ENCODE peak calls at places on chromosomes 2 and 18, in nine cellular contexts. One of them, this sample, is unnamed.

GRCh38 chr2:60706021-60706420 is 50.0 kb upstream of the PAPOLG start:
- DNase-seq in psoas muscle: no peak
- DNase-seq in AG10803: peak; percentile 32
- DNase-seq in GM12865: no peak
- DNase-seq in mucosa of descending colon: no peak
- DNase-seq in kidney: no peak
- DNase-seq in endodermal cell: no peak
- DNase-seq in fibroblast of lung: no peak
- DNase-seq in cardiac muscle cell: no peak
- DNase-seq in this sample: no peak

GRCh38 chr18:42892181-42892580 is 223.3 kb downstream of the RIT2 start:
- DNase-seq in psoas muscle: no peak
- DNase-seq in AG10803: no peak
- DNase-seq in GM12865: no peak
- DNase-seq in mucosa of descending colon: no peak
- DNase-seq in kidney: no peak
- DNase-seq in endodermal cell: no peak
- DNase-seq in fibroblast of lung: no peak
- DNase-seq in cardiac muscle cell: no peak
- DNase-seq in this sample: no peak

GRCh38 chr2:20494246-20494645 is 47.4 kb downstream of the RHOB start:
- DNase-seq in psoas muscle: no peak
- DNase-seq in AG10803: peak; percentile 77
- DNase-seq in GM12865: no peak
- DNase-seq in mucosa of descending colon: no peak
- DNase-seq in kidney: no peak
- DNase-seq in endodermal cell: no peak
- DNase-seq in fibroblast of lung: peak; percentile 39
- DNase-seq in cardiac muscle cell: peak; percentile 34
- DNase-seq in this sample: no peak

GRCh38 chr18:80210312-80211083 is 36.8 kb downstream of the PARD6G start:
- DNase-seq in psoas muscle: no peak
- DNase-seq in AG10803: no peak
- DNase-seq in GM12865: peak; percentile 45
- DNase-seq in mucosa of descending colon: no peak
- DNase-seq in kidney: no peak
- DNase-seq in endodermal cell: no peak
- DNase-seq in fibroblast of lung: peak; percentile 22
- DNase-seq in cardiac muscle cell: no peak
- DNase-seq in this sample: no peak

GRCh38 chr2:78431241-78431640 is 594.3 kb upstream of the REG3G start:
- DNase-seq in psoas muscle: no peak
- DNase-seq in AG10803: no peak
- DNase-seq in GM12865: no peak
- DNase-seq in mucosa of descending colon: no peak
- DNase-seq in kidney: no peak
- DNase-seq in endodermal cell: no peak
- DNase-seq in fibroblast of lung: no peak
- DNase-seq in cardiac muscle cell: no peak
- DNase-seq in this sample: no peak

GRCh38 chr2:149490296-149490695 is 97.3 kb downstream of the MMADHC start:
- DNase-seq in psoas muscle: no peak
- DNase-seq in AG10803: peak; percentile 59
- DNase-seq in GM12865: no peak
- DNase-seq in mucosa of descending colon: no peak
- DNase-seq in kidney: no peak
- DNase-seq in endodermal cell: no peak
- DNase-seq in fibroblast of lung: peak; percentile 51
- DNase-seq in cardiac muscle cell: peak; percentile 54
- DNase-seq in this sample: no peak

GRCh38 chr2:86047575-86048382 is 57.9 kb downstream of the POLR1A start:
- DNase-seq in psoas muscle: no peak
- DNase-seq in AG10803: no peak
- DNase-seq in GM12865: no peak
- DNase-seq in mucosa of descending colon: no peak
- DNase-seq in kidney: no peak
- DNase-seq in endodermal cell: peak; percentile 30
- DNase-seq in fibroblast of lung: no peak
- DNase-seq in cardiac muscle cell: no peak
- DNase-seq in this sample: no peak

GRCh38 chr2:160283675-160284074 is 83.6 kb upstream of the ITGB6 start:
- DNase-seq in psoas muscle: no peak
- DNase-seq in AG10803: no peak
- DNase-seq in GM12865: no peak
- DNase-seq in mucosa of descending colon: no peak
- DNase-seq in kidney: no peak
- DNase-seq in endodermal cell: no peak
- DNase-seq in fibroblast of lung: no peak
- DNase-seq in cardiac muscle cell: no peak
- DNase-seq in this sample: no peak

GRCh38 chr18:55245200-55245599 is 285.9 kb upstream of the CCDC68 start:
- DNase-seq in psoas muscle: no peak
- DNase-seq in AG10803: peak; percentile 58
- DNase-seq in GM12865: no peak
- DNase-seq in mucosa of descending colon: no peak
- DNase-seq in kidney: no peak
- DNase-seq in endodermal cell: no peak
- DNase-seq in fibroblast of lung: no peak
- DNase-seq in cardiac muscle cell: no peak
- DNase-seq in this sample: no peak

GRCh38 chr2:237696471-237696870 is 69.1 kb downstream of the LRRFIP1 start:
- DNase-seq in psoas muscle: no peak
- DNase-seq in AG10803: no peak
- DNase-seq in GM12865: peak; percentile 78
- DNase-seq in mucosa of descending colon: no peak
- DNase-seq in kidney: peak; percentile 67
- DNase-seq in endodermal cell: no peak
- DNase-seq in fibroblast of lung: no peak
- DNase-seq in cardiac muscle cell: no peak
- DNase-seq in this sample: peak; percentile 48

GRCh38 chr2:119857742-119858141 is 98.0 kb downstream of the PTPN4 start:
- DNase-seq in psoas muscle: no peak
- DNase-seq in AG10803: no peak
- DNase-seq in GM12865: no peak
- DNase-seq in mucosa of descending colon: no peak
- DNase-seq in kidney: no peak
- DNase-seq in endodermal cell: no peak
- DNase-seq in fibroblast of lung: no peak
- DNase-seq in cardiac muscle cell: no peak
- DNase-seq in this sample: no peak

GRCh38 chr2:29011650-29012060 is 30.6 kb downstream of the TOGARAM2 start:
- DNase-seq in psoas muscle: peak; percentile 98
- DNase-seq in AG10803: no peak
- DNase-seq in GM12865: peak; percentile 13
- DNase-seq in mucosa of descending colon: peak; percentile 62
- DNase-seq in kidney: peak; percentile 86
- DNase-seq in endodermal cell: peak; percentile 64
- DNase-seq in fibroblast of lung: no peak
- DNase-seq in cardiac muscle cell: peak; percentile 50
- DNase-seq in this sample: no peak

GRCh38 chr2:240322231-240322955 is 113.1 kb upstream of the GPC1 start:
- DNase-seq in psoas muscle: peak; percentile 80
- DNase-seq in AG10803: peak; percentile 29
- DNase-seq in GM12865: no peak
- DNase-seq in mucosa of descending colon: no peak
- DNase-seq in kidney: peak; percentile 77
- DNase-seq in endodermal cell: peak; percentile 31
- DNase-seq in fibroblast of lung: peak; percentile 70
- DNase-seq in cardiac muscle cell: peak; percentile 80
- DNase-seq in this sample: no peak

GRCh38 chr2:169362346-169363026 is at the start of gene LRP2:
- DNase-seq in psoas muscle: peak; percentile 48
- DNase-seq in AG10803: no peak
- DNase-seq in GM12865: peak; percentile 3
- DNase-seq in mucosa of descending colon: peak; percentile 33
- DNase-seq in kidney: peak; percentile 74
- DNase-seq in endodermal cell: peak; percentile 77
- DNase-seq in fibroblast of lung: no peak
- DNase-seq in cardiac muscle cell: no peak
- DNase-seq in this sample: peak; percentile 23

GRCh38 chr2:157441072-157441454 is 2.8 kb downstream of the CYTIP start:
- DNase-seq in psoas muscle: no peak
- DNase-seq in AG10803: no peak
- DNase-seq in GM12865: peak; percentile 86
- DNase-seq in mucosa of descending colon: peak; percentile 52
- DNase-seq in kidney: no peak
- DNase-seq in endodermal cell: no peak
- DNase-seq in fibroblast of lung: peak; percentile 12
- DNase-seq in cardiac muscle cell: peak; percentile 80
- DNase-seq in this sample: peak; percentile 65

GRCh38 chr2:208373460-208374089 is 33.0 kb upstream of the PTH2R start:
- DNase-seq in psoas muscle: no peak
- DNase-seq in AG10803: peak; percentile 65
- DNase-seq in GM12865: peak; percentile 54
- DNase-seq in mucosa of descending colon: peak; percentile 47
- DNase-seq in kidney: no peak
- DNase-seq in endodermal cell: peak; percentile 80
- DNase-seq in fibroblast of lung: peak; percentile 68
- DNase-seq in cardiac muscle cell: peak; percentile 72
- DNase-seq in this sample: no peak

GRCh38 chr18:44819944-44820510 is 139.3 kb downstream of the SETBP1 start:
- DNase-seq in psoas muscle: peak; percentile 95
- DNase-seq in AG10803: no peak
- DNase-seq in GM12865: no peak
- DNase-seq in mucosa of descending colon: no peak
- DNase-seq in kidney: peak; percentile 80
- DNase-seq in endodermal cell: peak; percentile 65
- DNase-seq in fibroblast of lung: no peak
- DNase-seq in cardiac muscle cell: no peak
- DNase-seq in this sample: no peak

GRCh38 chr2:158953926-158954763 is 14.3 kb upstream of the TANC1 start:
- DNase-seq in psoas muscle: peak; percentile 74
- DNase-seq in AG10803: peak; percentile 82
- DNase-seq in GM12865: peak; percentile 42
- DNase-seq in mucosa of descending colon: peak; percentile 89
- DNase-seq in kidney: peak; percentile 88
- DNase-seq in endodermal cell: no peak
- DNase-seq in fibroblast of lung: peak; percentile 94
- DNase-seq in cardiac muscle cell: peak; percentile 97
- DNase-seq in this sample: peak; percentile 4

GRCh38 chr2:113283704-113284284 is 5.1 kb upstream of the PAX8 start:
- DNase-seq in psoas muscle: no peak
- DNase-seq in AG10803: peak; percentile 94
- DNase-seq in GM12865: no peak
- DNase-seq in mucosa of descending colon: peak; percentile 39
- DNase-seq in kidney: peak; percentile 95
- DNase-seq in endodermal cell: no peak
- DNase-seq in fibroblast of lung: peak; percentile 84
- DNase-seq in cardiac muscle cell: peak; percentile 81
- DNase-seq in this sample: no peak

GRCh38 chr18:42196651-42197050 is 241.6 kb downstream of the PIK3C3 start:
- DNase-seq in psoas muscle: no peak
- DNase-seq in AG10803: peak; percentile 71
- DNase-seq in GM12865: no peak
- DNase-seq in mucosa of descending colon: no peak
- DNase-seq in kidney: no peak
- DNase-seq in endodermal cell: no peak
- DNase-seq in fibroblast of lung: no peak
- DNase-seq in cardiac muscle cell: peak; percentile 15
- DNase-seq in this sample: no peak

GRCh38 chr2:160375802-160376469 is 117.7 kb downstream of the RBMS1 start:
- DNase-seq in psoas muscle: no peak
- DNase-seq in AG10803: peak; percentile 58
- DNase-seq in GM12865: no peak
- DNase-seq in mucosa of descending colon: no peak
- DNase-seq in kidney: no peak
- DNase-seq in endodermal cell: no peak
- DNase-seq in fibroblast of lung: peak; percentile 95
- DNase-seq in cardiac muscle cell: peak; percentile 82
- DNase-seq in this sample: no peak

GRCh38 chr2:109209412-109209811 is 80.4 kb downstream of the SH3RF3 start:
- DNase-seq in psoas muscle: no peak
- DNase-seq in AG10803: peak; percentile 79
- DNase-seq in GM12865: no peak
- DNase-seq in mucosa of descending colon: no peak
- DNase-seq in kidney: no peak
- DNase-seq in endodermal cell: no peak
- DNase-seq in fibroblast of lung: peak; percentile 67
- DNase-seq in cardiac muscle cell: peak; percentile 78
- DNase-seq in this sample: no peak

DNA sequence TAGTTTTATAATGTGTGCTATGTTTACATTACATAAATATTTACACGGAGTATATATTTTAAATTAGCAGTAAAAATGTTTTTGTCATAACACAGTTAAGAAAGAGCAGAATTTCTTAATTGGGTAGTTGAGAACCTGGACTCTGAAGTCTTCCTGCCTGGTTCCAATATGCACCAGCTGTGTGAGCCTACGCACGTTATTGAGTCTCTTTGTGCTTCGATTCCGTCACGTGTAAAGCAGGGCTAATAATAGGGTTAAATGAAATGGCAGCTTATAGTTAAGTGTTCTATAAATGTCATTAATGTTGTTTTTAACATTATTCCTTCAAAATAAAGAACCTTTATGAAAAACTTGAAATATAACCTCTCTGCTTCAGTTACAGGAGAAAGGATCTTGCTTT is 1.2 kb upstream of the CCDC88A start:
- DNase-seq in psoas muscle: no peak
- DNase-seq in AG10803: no peak
- DNase-seq in GM12865: no peak
- DNase-seq in mucosa of descending colon: no peak
- DNase-seq in kidney: no peak
- DNase-seq in endodermal cell: no peak
- DNase-seq in fibroblast of lung: no peak
- DNase-seq in cardiac muscle cell: no peak
- DNase-seq in this sample: no peak
- H3K4me3 ChIP-seq in psoas muscle: peak overlapping the region; percentile 89
- H3K4me3 ChIP-seq in AG10803: peak overlapping the region; percentile 74
- H3K4me3 ChIP-seq in GM12865: peak overlapping the region; percentile 69
- H3K4me3 ChIP-seq in mucosa of descending colon: no peak overlapping the region
- H3K4me3 ChIP-seq in kidney: no peak overlapping the region
- H3K4me3 ChIP-seq in endodermal cell: no peak overlapping the region
- H3K4me3 ChIP-seq in fibroblast of lung: no peak overlapping the region
- H3K4me3 ChIP-seq in cardiac muscle cell: no peak overlapping the region
- H3K4me3 ChIP-seq in this sample: peak overlapping the region; percentile 98

GRCh38 chr18:47870605-47871004 is 59.9 kb downstream of the SMAD2 start:
- DNase-seq in psoas muscle: no peak
- DNase-seq in AG10803: no peak
- DNase-seq in GM12865: no peak
- DNase-seq in mucosa of descending colon: no peak
- DNase-seq in kidney: no peak
- DNase-seq in endodermal cell: no peak
- DNase-seq in fibroblast of lung: no peak
- DNase-seq in cardiac muscle cell: no peak
- DNase-seq in this sample: no peak
- TF ChIP-seq CTCF in psoas muscle: no peak
- TF ChIP-seq CTCF in AG10803: no peak
- TF ChIP-seq CTCF in GM12865: no peak
- TF ChIP-seq CTCF in mucosa of descending colon: no peak
- TF ChIP-seq CTCF in kidney: no peak
- TF ChIP-seq CTCF in endodermal cell: no peak
- TF ChIP-seq CTCF in fibroblast of lung: no peak
- TF ChIP-seq CTCF in cardiac muscle cell: no peak
- TF ChIP-seq CTCF in this sample: no peak

GRCh38 chr2:7430869-7431641 is 513.8 kb downstream of the RNF144A start:
- DNase-seq in psoas muscle: peak; percentile 63
- DNase-seq in AG10803: no peak
- DNase-seq in GM12865: peak; percentile 82
- DNase-seq in mucosa of descending colon: peak; percentile 29
- DNase-seq in kidney: peak; percentile 81
- DNase-seq in endodermal cell: peak; percentile 88
- DNase-seq in fibroblast of lung: no peak
- DNase-seq in cardiac muscle cell: peak; percentile 5
- DNase-seq in this sample: peak; percentile 62
- H3K4me3 ChIP-seq in psoas muscle: peak overlapping the region; percentile 52
- H3K4me3 ChIP-seq in AG10803: no peak overlapping the region
- H3K4me3 ChIP-seq in GM12865: peak overlapping the region; percentile 43
- H3K4me3 ChIP-seq in mucosa of descending colon: no peak overlapping the region
- H3K4me3 ChIP-seq in kidney: no peak overlapping the region
- H3K4me3 ChIP-seq in endodermal cell: peak overlapping the region; percentile 45
- H3K4me3 ChIP-seq in fibroblast of lung: no peak overlapping the region
- H3K4me3 ChIP-seq in cardiac muscle cell: peak overlapping the region; percentile 22
- H3K4me3 ChIP-seq in this sample: peak overlapping the region; percentile 37

GRCh38 chr2:32946314-32947075 is at the start of gene LTBP1:
- DNase-seq in psoas muscle: peak; percentile 85
- DNase-seq in AG10803: peak; percentile 53
- DNase-seq in GM12865: peak; percentile 72
- DNase-seq in mucosa of descending colon: peak; percentile 84
- DNase-seq in kidney: peak; percentile 90
- DNase-seq in endodermal cell: peak; percentile 89
- DNase-seq in fibroblast of lung: peak; percentile 81
- DNase-seq in cardiac muscle cell: peak; percentile 76
- DNase-seq in this sample: peak; percentile 66
- TF ChIP-seq CTCF in psoas muscle: peak; percentile 81
- TF ChIP-seq CTCF in AG10803: peak; percentile 69
- TF ChIP-seq CTCF in GM12865: peak; percentile 81
- TF ChIP-seq CTCF in mucosa of descending colon: peak; percentile 69
- TF ChIP-seq CTCF in kidney: peak; percentile 59
- TF ChIP-seq CTCF in endodermal cell: peak; percentile 93
- TF ChIP-seq CTCF in fibroblast of lung: peak; percentile 80
- TF ChIP-seq CTCF in cardiac muscle cell: peak; percentile 95
- TF ChIP-seq CTCF in this sample: peak; percentile 94

This sample was measured in GM06990.